ENCODE peak calls at places on chromosome 1, in five cellular contexts. G is glutamatergic neuron, R is GM20000, N is fibroblast of mammary gland, E is GM06990. F is an unnamed sample.

GRCh38 chr1:243850013-243850367 is at the start of gene AKT3:
- DNase-seq in G (peak), R (no peak), N (no peak), E (no peak), F (no peak)

GRCh38 chr1:16371725-16372124 is 4.7 kb downstream of the SZRD1 start:
- DNase-seq in G (no peak), R (no peak), N (no peak), E (no peak), F (peak)

GRCh38 chr1:15966081-15966955 is 9.6 kb downstream of the ZBTB17 start:
- DNase-seq in G (no peak), R (peak), N (peak), E (peak), F (peak)

GRCh38 chr1:85374160-85374559 is 90.8 kb downstream of the DDAH1 start:
- DNase-seq in G (no peak), R (no peak), N (peak), E (no peak), F (no peak)

GRCh38 chr1:40760984-40761383 is 22.6 kb upstream of the KCNQ4 start:
- DNase-seq in G (no peak), R (no peak), N (peak), E (no peak), F (no peak)

GRCh38 chr1:8540971-8541370 is 223.1 kb downstream of the SLC45A1 start:
- DNase-seq in G (no peak), R (no peak), N (peak), E (no peak), F (no peak)

GRCh38 chr1:44276006-44276405 is 62.7 kb downstream of the DMAP1 start:
- DNase-seq in G (no peak), R (no peak), N (peak), E (no peak), F (no peak)

GRCh38 chr1:205588691-205589445 is 42.9 kb downstream of the ELK4 start:
- DNase-seq in G (no peak), R (no peak), N (peak), E (no peak), F (peak)

GRCh38 chr1:110875216-110875731 is 2.3 kb downstream of the CD53 start:
- DNase-seq in G (no peak), R (peak), N (no peak), E (peak), F (peak)

GRCh38 chr1:28776341-28776740 is 35.6 kb upstream of the OPRD1 start:
- DNase-seq in G (no peak), R (no peak), N (no peak), E (no peak), F (no peak)

GRCh38 chr1:232682248-232682647 is 52.3 kb upstream of the SIPA1L2 start:
- DNase-seq in G (no peak), R (no peak), N (no peak), E (no peak), F (no peak)

GRCh38 chr1:26705788-26706237 is 10.0 kb downstream of the ARID1A start:
- DNase-seq in G (no peak), R (no peak), N (peak), E (no peak), F (no peak)

GRCh38 chr1:201739492-201740085 is 89.4 kb upstream of the IPO9 start:
- DNase-seq in G (peak), R (peak), N (no peak), E (no peak), F (peak)

GRCh38 chr1:173470608-173471007 is 6.5 kb upstream of the PRDX6 start:
- DNase-seq in G (no peak), R (no peak), N (no peak), E (no peak), F (no peak)

GRCh38 chr1:12565094-12565965 is 52.7 kb downstream of the DHRS3 start:
- DNase-seq in G (no peak), R (no peak), N (no peak), E (no peak), F (no peak)

GRCh38 chr1:150256549-150257341 is 829 bp upstream of the CA14 start:
- DNase-seq in G (peak), R (no peak), N (no peak), E (no peak), F (no peak)

GRCh38 chr1:201888282-201889033 is at the start of gene SHISA4:
- DNase-seq in G (peak), R (peak), N (peak), E (no peak), F (peak)

GRCh38 chr1:56000424-56000823 is 578.9 kb downstream of the PLPP3 start:
- DNase-seq in G (no peak), R (no peak), N (no peak), E (no peak), F (no peak)

GRCh38 chr1:199856381-199856780 is 171.1 kb upstream of the NR5A2 start:
- DNase-seq in G (no peak), R (no peak), N (no peak), E (no peak), F (no peak)

GRCh38 chr1:232880354-232880753 is 70.1 kb upstream of the NTPCR start:
- DNase-seq in G (peak), R (no peak), N (peak), E (no peak), F (peak)

GRCh38 chr1:81907569-81907968 is 106.8 kb downstream of the ADGRL2 start:
- DNase-seq in G (no peak), R (no peak), N (no peak), E (no peak), F (no peak)

GRCh38 chr1:94000531-94001282 is 91.5 kb upstream of the GCLM start:
- DNase-seq in G (peak), R (no peak), N (no peak), E (no peak), F (no peak)

GRCh38 chr1:206734499-206735142 is 36.0 kb upstream of the IL19 start:
- DNase-seq in G (peak), R (peak), N (peak), E (no peak), F (peak)

GRCh38 chr1:8662380-8663072 is 154.9 kb downstream of the RERE start:
- DNase-seq in G (no peak), R (no peak), N (no peak), E (no peak), F (no peak)

GRCh38 chr1:38776466-38776865 is 83.1 kb downstream of the RRAGC start:
- DNase-seq in G (no peak), R (no peak), N (no peak), E (no peak), F (no peak)

GRCh38 chr1:179867493-179868330 is 9.9 kb downstream of the TOR1AIP2 start:
- DNase-seq in G (peak), R (peak), N (peak), E (no peak), F (peak)

GRCh38 chr1:244350027-244350426 is 101.7 kb downstream of the ADSS2 start:
- DNase-seq in G (no peak), R (peak), N (no peak), E (peak), F (peak)

GRCh38 chr1:39574646-39575045 is 1.9 kb downstream of the PABPC4 start:
- DNase-seq in G (no peak), R (no peak), N (peak), E (no peak), F (no peak)

GRCh38 chr1:39105061-39105840 is 79.1 kb downstream of the NDUFS5 start:
- DNase-seq in G (peak), R (peak), N (peak), E (peak), F (peak)

GRCh38 chr1:166166701-166167394 is at the start of gene FAM78B:
- DNase-seq in G (peak), R (peak), N (peak), E (peak), F (peak)

GRCh38 chr1:147073062-147073432 is 99.2 kb downstream of the PRKAB2 start:
- DNase-seq in G (no peak), R (no peak), N (no peak), E (no peak), F (peak)

GRCh38 chr1:37255111-37255795 is 219.1 kb upstream of the ZC3H12A start:
- DNase-seq in G (peak), R (peak), N (no peak), E (no peak), F (peak)

GRCh38 chr1:3672231-3672970 is 20.1 kb downstream of the TP73 start:
- DNase-seq in G (peak), R (no peak), N (no peak), E (no peak), F (no peak)

GRCh38 chr1:220487297-220487820 is 40.6 kb upstream of the MARK1 start:
- DNase-seq in G (no peak), R (no peak), N (peak), E (no peak), F (peak)

GRCh38 chr1:196393742-196394141 is 214.5 kb downstream of the KCNT2 start:
- DNase-seq in G (no peak), R (no peak), N (peak), E (no peak), F (no peak)

GRCh38 chr1:229888157-229888556 is 178.9 kb upstream of the GALNT2 start:
- DNase-seq in G (no peak), R (no peak), N (no peak), E (no peak), F (no peak)

GRCh38 chr1:64046243-64046642 is 157.2 kb upstream of the UBE2U start:
- DNase-seq in G (no peak), R (no peak), N (no peak), E (no peak), F (no peak)

GRCh38 chr1:36112823-36113222 is 12.2 kb downstream of the COL8A2 start:
- DNase-seq in G (no peak), R (no peak), N (no peak), E (no peak), F (no peak)
- TF ChIP-seq CTCF in G (no peak), R (no peak), N (no peak), E (no peak), F (no peak)

GRCh38 chr1:112954945-112955677 is 885 bp downstream of the SLC16A1 start:
- DNase-seq in G (peak), R (peak), N (peak), E (peak), F (peak)
- TF ChIP-seq CTCF in G (no peak), R (no peak), N (peak), E (no peak), F (no peak)

GRCh38 chr1:53592521-53592982 is 133.4 kb downstream of the DMRTB1 start:
- DNase-seq in G (no peak), R (no peak), N (peak), E (no peak), F (no peak)
- TF ChIP-seq CTCF in G (no peak), R (no peak), N (no peak), E (peak), F (no peak)

DNA sequence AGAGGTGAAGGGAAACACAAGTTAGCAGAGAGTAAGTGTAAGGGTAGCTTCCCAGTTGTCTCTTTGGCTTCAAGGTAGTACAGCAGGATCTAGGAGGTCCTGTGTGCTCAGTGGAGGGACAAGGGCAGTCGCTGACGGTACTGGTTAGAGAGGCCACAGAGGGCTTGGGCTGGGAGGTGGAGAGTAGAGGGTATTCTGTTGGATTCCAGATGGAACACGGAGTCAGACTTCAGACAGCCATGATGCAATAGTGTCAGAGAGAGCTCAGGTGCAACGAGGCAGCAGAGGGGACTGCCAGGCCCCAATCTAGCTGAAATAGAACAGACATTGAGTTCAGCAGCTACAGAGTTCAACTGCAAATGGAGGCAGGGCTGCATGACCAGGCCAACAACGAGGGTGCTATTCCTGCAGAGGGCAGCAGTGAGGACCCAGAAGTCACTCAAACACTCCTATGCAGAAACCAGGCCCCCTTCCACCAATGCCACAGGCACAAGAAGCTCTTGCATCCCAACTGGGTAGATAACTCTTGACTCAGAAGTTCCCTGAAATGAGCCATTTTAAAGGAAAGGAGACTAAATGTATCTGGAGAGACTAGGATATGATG is 325.0 kb upstream of the ESRRG start:
- DNase-seq in G (peak), R (peak), N (no peak), E (no peak), F (peak)
- TF ChIP-seq CTCF in G (peak), R (peak), N (peak), E (peak), F (no peak)

GRCh38 chr1:209884249-209884648 is 53.8 kb upstream of the SYT14 start:
- DNase-seq in G (no peak), R (no peak), N (peak), E (no peak), F (no peak)
- TF ChIP-seq CTCF in G (no peak), R (no peak), N (no peak), E (no peak), F (no peak)

GRCh38 chr1:22286491-22286890 is 143.6 kb upstream of the WNT4 start:
- DNase-seq in G (no peak), R (no peak), N (no peak), E (no peak), F (no peak)
- TF ChIP-seq CTCF in G (no peak), R (no peak), N (no peak), E (peak), F (no peak)

DNA sequence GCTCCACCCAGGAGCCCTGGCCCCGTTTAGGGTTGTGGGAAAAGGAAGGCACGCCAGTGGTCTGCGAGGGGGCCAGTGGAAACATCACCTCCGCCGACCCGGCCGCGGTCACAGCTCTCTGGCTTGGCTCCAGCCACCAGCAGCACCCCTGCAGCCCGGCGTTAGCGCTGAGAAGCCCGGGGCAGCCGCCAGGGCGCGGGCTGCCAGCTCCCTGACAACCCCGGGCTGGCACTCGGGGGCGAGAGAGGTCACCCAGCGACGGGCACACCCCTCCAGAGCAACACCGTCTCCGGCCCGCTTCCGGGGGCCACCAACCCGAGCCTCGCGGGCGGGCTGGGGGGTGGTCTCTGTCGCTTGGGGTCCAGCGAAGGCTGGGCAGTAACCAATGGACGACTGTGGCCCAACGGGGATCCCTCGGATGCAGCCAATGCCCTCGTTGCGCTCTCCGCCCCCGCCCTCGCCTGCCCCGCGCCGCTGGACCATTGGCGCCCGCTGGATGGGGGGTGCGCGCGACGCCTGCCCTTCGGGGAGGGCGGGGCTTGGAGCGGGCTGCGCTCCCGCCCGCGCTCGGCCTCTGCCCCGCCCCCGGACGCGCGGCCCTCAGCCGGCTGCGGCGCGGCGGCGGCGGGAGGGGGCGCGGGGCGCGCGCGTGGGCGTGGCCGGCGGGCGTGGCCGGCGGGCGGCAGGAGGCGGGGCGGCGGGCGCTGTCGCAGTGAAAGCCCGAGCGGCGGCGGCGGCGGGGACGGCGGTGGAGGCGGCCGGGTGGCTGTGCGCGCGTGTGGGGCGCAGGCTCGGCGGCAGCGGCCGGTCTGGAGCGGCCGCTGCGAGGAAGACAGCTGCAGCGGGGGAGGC is at the start of gene MAN1C1:
- DNase-seq in G (peak), R (peak), N (peak), E (peak), F (peak)
- TF ChIP-seq CTCF in G (peak), R (no peak), N (no peak), E (peak), F (peak)